ENCODE peak calls at places on chromosomes 6 and 20, in seven cellular contexts. A is Kasumi-1, Q is stomach, V is AG09319, X is tibial nerve, W is neural crest cell, C is NCI-H69. L is an unnamed sample.

GRCh38 chr6:106908386-106908840 is 66.1 kb downstream of the CD24 start:
- DNase-seq in V (no peak), W (no peak), Q (no peak), A (no peak), X (no peak), C (peak), L (no peak)

GRCh38 chr20:56957737-56958553 is 308.5 kb downstream of the BMP7 start:
- DNase-seq in X (no peak), W (peak), A (no peak), Q (no peak), C (peak), V (peak), L (no peak)

GRCh38 chr6:44133003-44133931 is 5.9 kb downstream of the TMEM63B start:
- DNase-seq in X (peak), V (no peak), Q (peak), W (peak), C (peak), A (peak), L (peak)

GRCh38 chr6:148965287-148965686 is 218.5 kb downstream of the UST start:
- DNase-seq in W (no peak), X (no peak), A (no peak), V (no peak), Q (no peak), C (no peak), L (no peak)

GRCh38 chr6:83546636-83547035 is 34.3 kb downstream of the PRSS35 start:
- DNase-seq in W (no peak), A (no peak), Q (no peak), V (no peak), C (no peak), X (no peak), L (no peak)

GRCh38 chr6:57432919-57433684 is 115.7 kb downstream of the PRIM2 start:
- DNase-seq in Q (no peak), C (no peak), X (no peak), A (peak), V (no peak), W (no peak), L (no peak)

GRCh38 chr6:116206231-116206903 is 47.5 kb downstream of the TSPYL4 start:
- DNase-seq in C (no peak), A (peak), X (no peak), W (no peak), Q (no peak), V (no peak), L (no peak)

GRCh38 chr20:45981261-45981660 is 9.3 kb upstream of the ZNF335 start:
- DNase-seq in A (no peak), C (no peak), W (no peak), Q (no peak), V (no peak), X (no peak), L (no peak)

GRCh38 chr6:165055231-165055630 is 254.2 kb downstream of the C6orf118 start:
- DNase-seq in X (no peak), V (no peak), Q (no peak), A (no peak), W (no peak), C (no peak), L (peak)

GRCh38 chr6:51430610-51431009 is 611.9 kb downstream of the TFAP2B start:
- DNase-seq in X (no peak), A (no peak), W (no peak), V (no peak), Q (no peak), C (no peak), L (no peak)

GRCh38 chr6:136763716-136764521 is 28.4 kb downstream of the MAP3K5 start:
- DNase-seq in W (no peak), A (no peak), V (no peak), Q (no peak), C (no peak), X (no peak), L (no peak)

GRCh38 chr6:151618717-151619116 is 124.9 kb downstream of the CCDC170 start:
- DNase-seq in W (no peak), Q (no peak), A (no peak), V (no peak), X (no peak), C (no peak), L (no peak)

GRCh38 chr6:170417881-170418280 is 111.3 kb downstream of the FAM120B start:
- DNase-seq in W (no peak), X (no peak), C (peak), Q (no peak), V (no peak), A (no peak), L (no peak)

GRCh38 chr20:49270177-49270576 is 7.7 kb downstream of the ZNFX1 start:
- DNase-seq in C (no peak), Q (no peak), A (no peak), V (no peak), X (no peak), W (no peak), L (no peak)

GRCh38 chr6:133190912-133191311 is 50.2 kb upstream of the EYA4 start:
- DNase-seq in X (no peak), W (no peak), Q (no peak), A (no peak), V (no peak), C (no peak), L (no peak)

GRCh38 chr20:35891375-35891774 is 62.9 kb downstream of the SCAND1 start:
- DNase-seq in X (no peak), V (peak), A (no peak), C (no peak), Q (no peak), W (no peak), L (no peak)

GRCh38 chr20:44916586-44916985 is 6.7 kb downstream of the PABPC1L start:
- DNase-seq in V (no peak), W (no peak), Q (no peak), C (no peak), X (no peak), A (no peak), L (no peak)

GRCh38 chr20:50187403-50188051 is 3.1 kb upstream of the CEBPB start:
- DNase-seq in V (no peak), C (peak), A (no peak), W (no peak), Q (no peak), X (peak), L (no peak)

GRCh38 chr6:31620586-31621319 is at the start of gene PRRC2A:
- DNase-seq in W (peak), A (peak), X (peak), C (peak), Q (peak), V (peak), L (no peak)

L was measured in foreskin melanocyte.